ENCODE peak calls at places on chromosomes 6 and 20, in six cellular contexts. One of them, this sample, is unnamed.

GRCh38 chr6:27049863-27050781 is 197.4 kb upstream of the PRSS16 start:
- DNase-seq in heart left ventricle: no peak
- DNase-seq in pancreas: no peak
- DNase-seq in SK-N-SH: no peak
- DNase-seq in OCI-LY7: no peak
- DNase-seq in colonic mucosa: no peak
- DNase-seq in this sample: no peak

GRCh38 chr6:39669943-39670342 is 55.3 kb downstream of the KIF6 start:
- DNase-seq in heart left ventricle: no peak
- DNase-seq in pancreas: no peak
- DNase-seq in SK-N-SH: no peak
- DNase-seq in OCI-LY7: no peak
- DNase-seq in colonic mucosa: no peak
- DNase-seq in this sample: no peak

GRCh38 chr20:13355386-13355785 is 134.3 kb downstream of the ISM1 start:
- DNase-seq in heart left ventricle: no peak
- DNase-seq in pancreas: no peak
- DNase-seq in SK-N-SH: no peak
- DNase-seq in OCI-LY7: no peak
- DNase-seq in colonic mucosa: no peak
- DNase-seq in this sample: no peak

GRCh38 chr6:21871831-21872230 is 278.3 kb downstream of the SOX4 start:
- DNase-seq in heart left ventricle: no peak
- DNase-seq in pancreas: no peak
- DNase-seq in SK-N-SH: no peak
- DNase-seq in OCI-LY7: no peak
- DNase-seq in colonic mucosa: no peak
- DNase-seq in this sample: no peak

GRCh38 chr6:132461958-132462357 is 51.0 kb downstream of the STX7 start:
- DNase-seq in heart left ventricle: no peak
- DNase-seq in pancreas: no peak
- DNase-seq in SK-N-SH: no peak
- DNase-seq in OCI-LY7: no peak
- DNase-seq in colonic mucosa: no peak
- DNase-seq in this sample: no peak

GRCh38 chr20:50831605-50832004 is 36.7 kb downstream of the BCAS4 start:
- DNase-seq in heart left ventricle: no peak
- DNase-seq in pancreas: no peak
- DNase-seq in SK-N-SH: no peak
- DNase-seq in OCI-LY7: no peak
- DNase-seq in colonic mucosa: no peak
- DNase-seq in this sample: no peak

GRCh38 chr20:51749674-51750036 is 18.5 kb downstream of the ATP9A start:
- DNase-seq in heart left ventricle: no peak
- DNase-seq in pancreas: no peak
- DNase-seq in SK-N-SH: no peak
- DNase-seq in OCI-LY7: no peak
- DNase-seq in colonic mucosa: no peak
- DNase-seq in this sample: no peak

GRCh38 chr6:26657268-26657667 is 2.3 kb downstream of the ZNF322 start:
- DNase-seq in heart left ventricle: no peak
- DNase-seq in pancreas: no peak
- DNase-seq in SK-N-SH: no peak
- DNase-seq in OCI-LY7: peak; percentile 12
- DNase-seq in colonic mucosa: no peak
- DNase-seq in this sample: no peak

GRCh38 chr6:108897371-108897770 is 49.1 kb downstream of the ARMC2 start:
- DNase-seq in heart left ventricle: no peak
- DNase-seq in pancreas: no peak
- DNase-seq in SK-N-SH: no peak
- DNase-seq in OCI-LY7: no peak
- DNase-seq in colonic mucosa: no peak
- DNase-seq in this sample: peak; percentile 50

GRCh38 chr20:33474963-33475362 is 14.9 kb upstream of the CBFA2T2 start:
- DNase-seq in heart left ventricle: no peak
- DNase-seq in pancreas: no peak
- DNase-seq in SK-N-SH: no peak
- DNase-seq in OCI-LY7: no peak
- DNase-seq in colonic mucosa: no peak
- DNase-seq in this sample: no peak

GRCh38 chr6:35302604-35303218 is 5.1 kb downstream of the DEF6 start:
- DNase-seq in heart left ventricle: peak; percentile 81
- DNase-seq in pancreas: no peak
- DNase-seq in SK-N-SH: peak; percentile 44
- DNase-seq in OCI-LY7: peak; percentile 81
- DNase-seq in colonic mucosa: peak; percentile 82
- DNase-seq in this sample: peak; percentile 36

GRCh38 chr6:8743146-8743745 is 307.9 kb upstream of the SLC35B3 start:
- DNase-seq in heart left ventricle: no peak
- DNase-seq in pancreas: no peak
- DNase-seq in SK-N-SH: no peak
- DNase-seq in OCI-LY7: no peak
- DNase-seq in colonic mucosa: no peak
- DNase-seq in this sample: no peak

DNA sequence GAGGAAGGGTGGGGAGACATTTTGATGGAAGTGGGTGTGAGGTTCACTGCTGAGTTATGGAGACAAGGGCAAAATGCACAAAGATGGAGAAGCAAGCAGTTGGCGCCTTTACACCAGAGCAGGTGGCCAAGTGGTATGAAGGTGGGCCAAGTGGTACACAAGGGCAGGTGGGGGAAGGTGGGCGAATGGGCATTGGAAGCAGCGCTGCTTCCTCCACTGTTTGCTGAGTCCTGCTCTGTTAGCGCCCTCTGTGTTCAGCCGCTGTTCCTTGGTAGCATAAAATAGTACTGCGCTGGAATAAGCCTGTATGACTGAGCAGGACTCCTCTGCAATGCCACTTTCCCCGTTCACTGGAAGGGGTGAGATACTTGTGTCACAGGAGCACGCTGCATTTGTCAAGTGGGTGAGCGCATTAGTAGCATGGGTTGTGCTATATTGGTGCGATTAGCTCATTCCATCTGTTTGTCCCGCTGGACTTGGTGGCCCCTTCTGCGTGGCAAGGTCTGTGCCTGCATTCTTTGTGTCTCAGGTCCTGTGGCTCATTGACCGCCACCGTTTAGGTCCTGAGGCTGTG is 116.4 kb downstream of the TOX2 start:
- DNase-seq in heart left ventricle: no peak
- DNase-seq in pancreas: no peak
- DNase-seq in SK-N-SH: no peak
- DNase-seq in OCI-LY7: no peak
- DNase-seq in colonic mucosa: no peak
- DNase-seq in this sample: no peak
- H3K4me3 ChIP-seq in heart left ventricle: no peak overlapping the region
- H3K4me3 ChIP-seq in pancreas: no peak overlapping the region
- H3K4me3 ChIP-seq in SK-N-SH: no peak overlapping the region
- H3K4me3 ChIP-seq in OCI-LY7: no peak overlapping the region
- H3K4me3 ChIP-seq in colonic mucosa: no peak overlapping the region
- H3K4me3 ChIP-seq in this sample: no peak overlapping the region

GRCh38 chr20:53878262-53879047 is 191.9 kb downstream of the BCAS1 start:
- DNase-seq in heart left ventricle: no peak
- DNase-seq in pancreas: no peak
- DNase-seq in SK-N-SH: no peak
- DNase-seq in OCI-LY7: no peak
- DNase-seq in colonic mucosa: no peak
- DNase-seq in this sample: no peak
- H3K36me3 ChIP-seq in heart left ventricle: no peaks in the 10 kb centered on the region
- H3K36me3 ChIP-seq in pancreas: no peaks in the 10 kb centered on the region
- H3K36me3 ChIP-seq in SK-N-SH: no peaks in the 10 kb centered on the region
- H3K36me3 ChIP-seq in OCI-LY7: no peaks in the 10 kb centered on the region
- H3K36me3 ChIP-seq in colonic mucosa: no peaks in the 10 kb centered on the region
- H3K36me3 ChIP-seq in this sample: no peaks in the 10 kb centered on the region

DNA sequence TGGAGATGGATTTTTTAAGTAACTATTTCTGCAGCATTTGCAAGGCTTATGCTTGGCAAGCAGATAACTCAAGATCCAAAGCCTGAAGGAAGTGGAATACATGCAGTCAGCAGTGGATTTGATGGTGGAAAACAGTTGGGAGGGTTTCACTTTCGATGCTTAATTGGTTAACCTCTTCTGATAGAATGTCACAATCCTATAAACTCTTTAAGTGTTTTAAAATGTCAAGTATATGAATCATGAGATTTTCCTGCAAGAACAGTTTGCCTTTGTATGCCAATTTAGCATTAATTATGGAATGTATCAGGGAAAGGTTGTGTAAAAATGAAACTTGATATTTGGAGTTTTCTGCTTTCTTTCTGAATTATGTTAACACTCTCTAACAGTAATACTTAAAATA is 36.6 kb downstream of the NKX2-4 start:
- DNase-seq in heart left ventricle: no peak
- DNase-seq in pancreas: no peak
- DNase-seq in SK-N-SH: no peak
- DNase-seq in OCI-LY7: no peak
- DNase-seq in colonic mucosa: no peak
- DNase-seq in this sample: no peak
- H3K4me3 ChIP-seq in heart left ventricle: no peak overlapping the region
- H3K4me3 ChIP-seq in pancreas: no peak overlapping the region
- H3K4me3 ChIP-seq in SK-N-SH: no peak overlapping the region
- H3K4me3 ChIP-seq in OCI-LY7: no peak overlapping the region
- H3K4me3 ChIP-seq in colonic mucosa: no peak overlapping the region
- H3K4me3 ChIP-seq in this sample: no peak overlapping the region

GRCh38 chr6:143962644-143962929 is 45.5 kb downstream of the PLAGL1 start:
- DNase-seq in heart left ventricle: no peak
- DNase-seq in pancreas: no peak
- DNase-seq in SK-N-SH: no peak
- DNase-seq in OCI-LY7: no peak
- DNase-seq in colonic mucosa: no peak
- DNase-seq in this sample: no peak
- H3K36me3 ChIP-seq in heart left ventricle: no peaks in the 10 kb centered on the region
- H3K36me3 ChIP-seq in pancreas: no peaks in the 10 kb centered on the region
- H3K36me3 ChIP-seq in SK-N-SH: peaks cover 2% of the 10 kb centered on the region
- H3K36me3 ChIP-seq in OCI-LY7: no peaks in the 10 kb centered on the region
- H3K36me3 ChIP-seq in colonic mucosa: no peaks in the 10 kb centered on the region
- H3K36me3 ChIP-seq in this sample: no peaks in the 10 kb centered on the region

GRCh38 chr6:31573239-31574105 is 1.4 kb downstream of the LTA start:
- DNase-seq in heart left ventricle: no peak
- DNase-seq in pancreas: no peak
- DNase-seq in SK-N-SH: no peak
- DNase-seq in OCI-LY7: no peak
- DNase-seq in colonic mucosa: no peak
- DNase-seq in this sample: no peak
- H3K4me3 ChIP-seq in heart left ventricle: no peak overlapping the region
- H3K4me3 ChIP-seq in pancreas: no peak overlapping the region
- H3K4me3 ChIP-seq in SK-N-SH: no peak overlapping the region
- H3K4me3 ChIP-seq in OCI-LY7: no peak overlapping the region
- H3K4me3 ChIP-seq in colonic mucosa: no peak overlapping the region
- H3K4me3 ChIP-seq in this sample: no peak overlapping the region

DNA sequence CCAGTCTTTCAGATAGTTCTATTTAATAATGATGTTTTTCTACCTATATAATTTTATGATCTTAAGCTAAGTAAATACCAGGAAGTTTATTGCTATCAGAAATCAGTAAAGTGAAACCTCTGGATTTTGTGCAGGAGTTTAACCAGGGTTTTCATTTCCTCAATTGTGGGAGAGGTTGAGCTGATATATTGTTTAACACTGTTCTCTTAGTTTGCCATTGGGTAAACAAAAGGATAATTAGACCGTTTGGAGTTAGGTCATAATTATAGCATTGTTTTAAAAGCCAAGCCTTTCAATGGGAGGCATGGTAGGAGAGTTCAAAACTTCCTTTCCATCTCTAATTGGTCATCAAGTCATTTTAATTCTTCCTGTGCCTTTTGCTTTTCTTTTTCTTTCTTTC is 58.7 kb downstream of the STXBP5 start:
- DNase-seq in heart left ventricle: no peak
- DNase-seq in pancreas: no peak
- DNase-seq in SK-N-SH: no peak
- DNase-seq in OCI-LY7: no peak
- DNase-seq in colonic mucosa: no peak
- DNase-seq in this sample: no peak
- H3K36me3 ChIP-seq in heart left ventricle: no peaks in the 10 kb centered on the region
- H3K36me3 ChIP-seq in pancreas: no peaks in the 10 kb centered on the region
- H3K36me3 ChIP-seq in SK-N-SH: peaks cover 55% of the 10 kb centered on the region
- H3K36me3 ChIP-seq in OCI-LY7: no peaks in the 10 kb centered on the region
- H3K36me3 ChIP-seq in colonic mucosa: no peaks in the 10 kb centered on the region
- H3K36me3 ChIP-seq in this sample: peaks cover 20% of the 10 kb centered on the region

GRCh38 chr6:168133186-168133585 is 54.2 kb upstream of the FRMD1 start:
- DNase-seq in heart left ventricle: no peak
- DNase-seq in pancreas: no peak
- DNase-seq in SK-N-SH: no peak
- DNase-seq in OCI-LY7: no peak
- DNase-seq in colonic mucosa: peak; percentile 17
- DNase-seq in this sample: peak; percentile 34

GRCh38 chr6:168130683-168131371 is 51.8 kb upstream of the FRMD1 start:
- DNase-seq in heart left ventricle: no peak
- DNase-seq in pancreas: no peak
- DNase-seq in SK-N-SH: no peak
- DNase-seq in OCI-LY7: no peak
- DNase-seq in colonic mucosa: peak; percentile 10
- DNase-seq in this sample: no peak

GRCh38 chr6:168133707-168134398 is 54.8 kb upstream of the FRMD1 start:
- DNase-seq in heart left ventricle: no peak
- DNase-seq in pancreas: no peak
- DNase-seq in SK-N-SH: no peak
- DNase-seq in OCI-LY7: no peak
- DNase-seq in colonic mucosa: peak; percentile 12
- DNase-seq in this sample: no peak

GRCh38 chr6:168131464-168132415 is 52.7 kb upstream of the FRMD1 start:
- DNase-seq in heart left ventricle: no peak
- DNase-seq in pancreas: no peak
- DNase-seq in SK-N-SH: no peak
- DNase-seq in OCI-LY7: no peak
- DNase-seq in colonic mucosa: peak; percentile 11
- DNase-seq in this sample: no peak

DNA sequence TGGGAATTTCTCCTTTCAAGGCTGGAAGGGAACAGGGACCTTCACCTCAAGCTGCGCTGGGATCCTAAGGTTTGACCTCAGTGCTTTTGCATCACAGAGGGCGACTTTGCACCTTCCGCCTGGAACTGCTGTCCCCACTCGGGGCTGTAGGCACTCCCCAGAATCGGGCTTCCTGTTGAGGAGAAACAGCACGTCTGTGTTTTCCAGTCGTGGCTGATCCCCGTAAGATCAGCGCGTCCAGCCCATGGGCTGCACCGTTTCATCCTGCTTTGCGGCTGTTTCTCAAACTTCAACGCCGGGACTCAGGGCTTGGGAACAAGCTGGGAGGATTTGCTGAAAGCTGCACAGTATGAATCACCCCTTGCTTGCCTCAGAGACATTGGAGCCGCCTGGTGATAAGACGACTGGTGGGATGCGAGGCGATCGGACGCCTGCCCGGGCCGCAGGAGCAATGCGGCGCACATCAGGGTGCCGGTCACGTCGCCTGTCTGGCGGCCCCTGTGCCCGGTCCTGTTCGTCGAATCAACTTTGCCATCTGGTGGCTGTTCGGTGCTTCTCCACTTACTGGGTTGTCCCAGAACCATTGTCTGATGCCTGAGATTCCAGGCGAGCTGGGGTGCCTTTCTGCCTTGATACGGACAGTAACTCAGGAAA is 53.6 kb upstream of the FRMD1 start:
- DNase-seq in heart left ventricle: no peak
- DNase-seq in pancreas: no peak
- DNase-seq in SK-N-SH: peak; percentile 72
- DNase-seq in OCI-LY7: no peak
- DNase-seq in colonic mucosa: peak; percentile 22
- DNase-seq in this sample: peak; percentile 75
- H3K4me3 ChIP-seq in heart left ventricle: peak overlapping the region; percentile 46
- H3K4me3 ChIP-seq in pancreas: no peak overlapping the region
- H3K4me3 ChIP-seq in SK-N-SH: no peak overlapping the region
- H3K4me3 ChIP-seq in OCI-LY7: no peak overlapping the region
- H3K4me3 ChIP-seq in colonic mucosa: no peak overlapping the region
- H3K4me3 ChIP-seq in this sample: peak overlapping the region; percentile 42